ENCODE peak calls at places on chromosomes 16 and 17, in five cellular contexts. One of them, this sample, is unnamed. For H3K9me3, the result is how much of the 10 kb centered on the place peaks cover.

GRCh38 chr17:73494955-73495349 is 149.3 kb downstream of the SDK2 start:
- DNase-seq in iPS DF 6.9: no peak
- DNase-seq in AG04450: no peak
- DNase-seq in K562: no peak
- DNase-seq in transverse colon: no peak
- DNase-seq in this sample: no peak

GRCh38 chr16:85894266-85894665 is 4.7 kb upstream of the IRF8 start:
- DNase-seq in transverse colon: peak
- DNase-seq in iPS DF 6.9: no peak
- DNase-seq in AG04450: no peak
- DNase-seq in K562: no peak
- DNase-seq in this sample: peak

GRCh38 chr17:16439867-16440351 is 24.5 kb downstream of the TRPV2 start:
- DNase-seq in AG04450: no peak
- DNase-seq in transverse colon: no peak
- DNase-seq in K562: no peak
- DNase-seq in iPS DF 6.9: no peak
- DNase-seq in this sample: no peak

GRCh38 chr16:77211880-77212735 is 12.9 kb downstream of the SYCE1L start:
- DNase-seq in AG04450: no peak
- DNase-seq in transverse colon: peak
- DNase-seq in K562: peak
- DNase-seq in iPS DF 6.9: no peak
- DNase-seq in this sample: peak

GRCh38 chr16:54926166-54926838 is 4.4 kb upstream of the IRX5 start:
- DNase-seq in iPS DF 6.9: no peak
- DNase-seq in K562: no peak
- DNase-seq in AG04450: no peak
- DNase-seq in transverse colon: no peak
- DNase-seq in this sample: no peak

GRCh38 chr16:50169555-50170096 is 16.5 kb downstream of the TENT4B start:
- DNase-seq in iPS DF 6.9: no peak
- DNase-seq in transverse colon: no peak
- DNase-seq in AG04450: no peak
- DNase-seq in K562: no peak
- DNase-seq in this sample: no peak

GRCh38 chr16:23182675-23183485 is at the start of gene SCNN1G:
- DNase-seq in AG04450: no peak
- DNase-seq in K562: no peak
- DNase-seq in iPS DF 6.9: no peak
- DNase-seq in transverse colon: peak
- DNase-seq in this sample: no peak

GRCh38 chr17:77319211-77320031 is 178.7 kb downstream of the SEC14L1 start:
- DNase-seq in K562: peak
- DNase-seq in transverse colon: peak
- DNase-seq in iPS DF 6.9: no peak
- DNase-seq in AG04450: no peak
- DNase-seq in this sample: peak

GRCh38 chr16:22092143-22092933 is at the start of gene VWA3A:
- DNase-seq in AG04450: peak
- DNase-seq in K562: no peak
- DNase-seq in transverse colon: no peak
- DNase-seq in iPS DF 6.9: peak
- DNase-seq in this sample: no peak

GRCh38 chr17:80859004-80859941 is 132.4 kb upstream of the CHMP6 start:
- DNase-seq in iPS DF 6.9: no peak
- DNase-seq in AG04450: peak
- DNase-seq in transverse colon: peak
- DNase-seq in K562: no peak
- DNase-seq in this sample: peak

GRCh38 chr17:64540118-64540776 is 33.5 kb downstream of the CEP95 start:
- DNase-seq in iPS DF 6.9: no peak
- DNase-seq in AG04450: no peak
- DNase-seq in K562: no peak
- DNase-seq in transverse colon: no peak
- DNase-seq in this sample: no peak

GRCh38 chr17:37478187-37478586 is 11.5 kb upstream of the DUSP14 start:
- DNase-seq in AG04450: no peak
- DNase-seq in iPS DF 6.9: no peak
- DNase-seq in transverse colon: no peak
- DNase-seq in K562: no peak
- DNase-seq in this sample: no peak

GRCh38 chr17:70207184-70207583 is 37.9 kb downstream of the KCNJ2 start:
- DNase-seq in transverse colon: no peak
- DNase-seq in iPS DF 6.9: no peak
- DNase-seq in AG04450: no peak
- DNase-seq in K562: no peak
- DNase-seq in this sample: no peak

GRCh38 chr16:80804451-80805383 is at the start of gene CDYL2:
- DNase-seq in iPS DF 6.9: no peak
- DNase-seq in AG04450: no peak
- DNase-seq in transverse colon: peak
- DNase-seq in K562: peak
- DNase-seq in this sample: peak

GRCh38 chr16:60166111-60166510 is 1432.0 kb upstream of the GOT2 start:
- DNase-seq in AG04450: no peak
- DNase-seq in transverse colon: no peak
- DNase-seq in iPS DF 6.9: no peak
- DNase-seq in K562: no peak
- DNase-seq in this sample: no peak

GRCh38 chr17:1796800-1797199 is 32.9 kb downstream of the SMYD4 start:
- DNase-seq in K562: no peak
- DNase-seq in AG04450: no peak
- DNase-seq in transverse colon: no peak
- DNase-seq in iPS DF 6.9: no peak
- DNase-seq in this sample: no peak

GRCh38 chr17:81427446-81428120 is 32.3 kb downstream of the BAHCC1 start:
- DNase-seq in K562: no peak
- DNase-seq in AG04450: no peak
- DNase-seq in iPS DF 6.9: no peak
- DNase-seq in transverse colon: peak
- DNase-seq in this sample: peak

GRCh38 chr16:84737658-84738057 is 37.9 kb downstream of the USP10 start:
- DNase-seq in K562: no peak
- DNase-seq in AG04450: no peak
- DNase-seq in transverse colon: peak
- DNase-seq in iPS DF 6.9: no peak
- DNase-seq in this sample: no peak

GRCh38 chr17:72671034-72671433 is 421.5 kb downstream of the SLC39A11 start:
- DNase-seq in iPS DF 6.9: no peak
- DNase-seq in AG04450: no peak
- DNase-seq in transverse colon: no peak
- DNase-seq in K562: no peak
- DNase-seq in this sample: no peak

GRCh38 chr17:67999291-67999911 is 3.1 kb upstream of the C17orf58 start:
- DNase-seq in K562: no peak
- DNase-seq in iPS DF 6.9: no peak
- DNase-seq in AG04450: no peak
- DNase-seq in transverse colon: no peak
- DNase-seq in this sample: no peak

GRCh38 chr16:21610006-21610544 is 10.7 kb downstream of the METTL9 start:
- DNase-seq in transverse colon: no peak
- DNase-seq in AG04450: no peak
- DNase-seq in K562: no peak
- DNase-seq in iPS DF 6.9: no peak
- DNase-seq in this sample: no peak

GRCh38 chr16:23694707-23695373 is 16.2 kb downstream of the PLK1 start:
- DNase-seq in iPS DF 6.9: peak
- DNase-seq in AG04450: no peak
- DNase-seq in K562: no peak
- DNase-seq in transverse colon: no peak
- DNase-seq in this sample: no peak

GRCh38 chr17:11305524-11305923 is 64.5 kb downstream of the SHISA6 start:
- DNase-seq in AG04450: no peak
- DNase-seq in K562: no peak
- DNase-seq in iPS DF 6.9: no peak
- DNase-seq in transverse colon: no peak
- DNase-seq in this sample: no peak

GRCh38 chr17:43175213-43176118 is 4.5 kb downstream of the NBR1 start:
- DNase-seq in iPS DF 6.9: no peak
- DNase-seq in transverse colon: no peak
- DNase-seq in K562: no peak
- DNase-seq in AG04450: peak
- DNase-seq in this sample: no peak

GRCh38 chr17:17492085-17492484 is 4.1 kb downstream of the RASD1 start:
- DNase-seq in iPS DF 6.9: no peak
- DNase-seq in AG04450: no peak
- DNase-seq in K562: no peak
- DNase-seq in transverse colon: no peak
- DNase-seq in this sample: no peak

GRCh38 chr16:72794319-72794718 is 253.6 kb downstream of the ZFHX3 start:
- DNase-seq in iPS DF 6.9: no peak
- DNase-seq in transverse colon: no peak
- DNase-seq in AG04450: no peak
- DNase-seq in K562: no peak
- DNase-seq in this sample: no peak

GRCh38 chr17:76726231-76726765 is at the start of gene JMJD6:
- DNase-seq in K562: peak
- DNase-seq in transverse colon: peak
- DNase-seq in AG04450: peak
- DNase-seq in iPS DF 6.9: peak
- DNase-seq in this sample: peak

GRCh38 chr17:16975266-16975651 is 3.3 kb upstream of the TNFRSF13B start:
- DNase-seq in K562: no peak
- DNase-seq in transverse colon: no peak
- DNase-seq in iPS DF 6.9: no peak
- DNase-seq in AG04450: no peak
- DNase-seq in this sample: no peak

GRCh38 chr16:11627822-11628457 is 40.3 kb upstream of the SNN start:
- DNase-seq in transverse colon: no peak
- DNase-seq in K562: peak
- DNase-seq in AG04450: no peak
- DNase-seq in iPS DF 6.9: no peak
- DNase-seq in this sample: no peak

GRCh38 chr16:11133344-11133921 is 122.6 kb downstream of the SOCS1 start:
- DNase-seq in AG04450: peak
- DNase-seq in iPS DF 6.9: no peak
- DNase-seq in K562: peak
- DNase-seq in transverse colon: peak
- DNase-seq in this sample: peak

GRCh38 chr16:20944861-20945390 is 44.4 kb downstream of the LYRM1 start:
- DNase-seq in transverse colon: no peak
- DNase-seq in iPS DF 6.9: no peak
- DNase-seq in AG04450: no peak
- DNase-seq in K562: peak
- DNase-seq in this sample: no peak

GRCh38 chr17:79960788-79961522 is 74.7 kb downstream of the TBC1D16 start:
- DNase-seq in AG04450: no peak
- DNase-seq in transverse colon: no peak
- DNase-seq in K562: no peak
- DNase-seq in iPS DF 6.9: no peak
- DNase-seq in this sample: peak

GRCh38 chr16:53433509-53433908 is 762 bp upstream of the RBL2 start:
- DNase-seq in iPS DF 6.9: no peak
- DNase-seq in K562: no peak
- DNase-seq in transverse colon: no peak
- DNase-seq in AG04450: no peak
- DNase-seq in this sample: no peak

GRCh38 chr16:28974007-28974436 is 556 bp upstream of the SPNS1 start:
- DNase-seq in AG04450: peak
- DNase-seq in transverse colon: peak
- DNase-seq in K562: peak
- DNase-seq in iPS DF 6.9: no peak
- DNase-seq in this sample: no peak

GRCh38 chr17:61454095-61454931 is 2.1 kb downstream of the TBX4 start:
- DNase-seq in K562: no peak
- DNase-seq in AG04450: no peak
- DNase-seq in transverse colon: no peak
- DNase-seq in iPS DF 6.9: no peak
- DNase-seq in this sample: peak

GRCh38 chr17:61456688-61457225 is 4.5 kb downstream of the TBX4 start:
- DNase-seq in AG04450: no peak
- DNase-seq in K562: no peak
- DNase-seq in transverse colon: no peak
- DNase-seq in iPS DF 6.9: no peak
- DNase-seq in this sample: no peak

GRCh38 chr17:61453563-61453962 is 1.3 kb downstream of the TBX4 start:
- DNase-seq in transverse colon: no peak
- DNase-seq in iPS DF 6.9: no peak
- DNase-seq in AG04450: no peak
- DNase-seq in K562: no peak
- DNase-seq in this sample: no peak

GRCh38 chr17:61455754-61456681 is 3.8 kb downstream of the TBX4 start:
- DNase-seq in K562: no peak
- DNase-seq in iPS DF 6.9: no peak
- DNase-seq in AG04450: no peak
- DNase-seq in transverse colon: no peak
- DNase-seq in this sample: no peak

GRCh38 chr17:61454932-61455753 is 2.9 kb downstream of the TBX4 start:
- DNase-seq in AG04450: no peak
- DNase-seq in K562: no peak
- DNase-seq in iPS DF 6.9: no peak
- DNase-seq in transverse colon: no peak
- DNase-seq in this sample: peak
- H3K9me3 ChIP-seq in AG04450: under half
- H3K9me3 ChIP-seq in K562: under half
- H3K9me3 ChIP-seq in iPS DF 6.9: under half
- H3K9me3 ChIP-seq in transverse colon: under half
- H3K9me3 ChIP-seq in this sample: under half

DNA sequence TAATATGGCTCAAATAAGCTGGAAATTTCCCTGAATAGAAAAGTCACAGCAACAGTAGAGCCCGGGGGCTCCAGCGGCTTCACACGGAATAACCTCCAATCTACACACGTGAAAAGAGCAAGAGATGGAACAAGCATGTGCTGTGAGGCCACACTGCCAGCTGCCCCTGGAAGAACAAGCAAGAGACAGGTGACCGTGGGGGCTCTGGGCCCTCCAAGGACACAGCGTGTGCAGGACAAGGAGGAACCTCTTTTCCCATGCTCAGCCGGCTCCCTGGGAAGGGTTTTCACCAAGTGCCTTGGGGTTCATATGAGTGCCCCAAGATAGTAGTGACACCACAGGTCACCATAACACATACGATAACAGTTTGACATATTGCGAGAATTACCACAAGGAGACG is 110.2 kb upstream of the ZNF750 start:
- DNase-seq in K562: no peak
- DNase-seq in AG04450: no peak
- DNase-seq in transverse colon: no peak
- DNase-seq in iPS DF 6.9: no peak
- DNase-seq in this sample: peak
- H3K9me3 ChIP-seq in K562: under half
- H3K9me3 ChIP-seq in AG04450: under half
- H3K9me3 ChIP-seq in transverse colon: under half
- H3K9me3 ChIP-seq in iPS DF 6.9: under half
- H3K9me3 ChIP-seq in this sample: under half

GRCh38 chr17:5183410-5183793 is 8.3 kb downstream of the ZNF594 start:
- DNase-seq in transverse colon: no peak
- DNase-seq in K562: no peak
- DNase-seq in AG04450: no peak
- DNase-seq in iPS DF 6.9: no peak
- DNase-seq in this sample: no peak
- H3K9me3 ChIP-seq in transverse colon: half or more
- H3K9me3 ChIP-seq in K562: under half
- H3K9me3 ChIP-seq in AG04450: half or more
- H3K9me3 ChIP-seq in iPS DF 6.9: under half
- H3K9me3 ChIP-seq in this sample: half or more

GRCh38 chr16:81818514-81819304 is 39.6 kb downstream of the PLCG2 start:
- DNase-seq in AG04450: no peak
- DNase-seq in K562: no peak
- DNase-seq in transverse colon: no peak
- DNase-seq in iPS DF 6.9: no peak
- DNase-seq in this sample: no peak
- H3K9me3 ChIP-seq in AG04450: under half
- H3K9me3 ChIP-seq in K562: under half
- H3K9me3 ChIP-seq in transverse colon: under half
- H3K9me3 ChIP-seq in iPS DF 6.9: under half
- H3K9me3 ChIP-seq in this sample: under half

GRCh38 chr17:27078296-27078695 is 215.6 kb upstream of the WSB1 start:
- DNase-seq in iPS DF 6.9: no peak
- DNase-seq in K562: no peak
- DNase-seq in transverse colon: no peak
- DNase-seq in AG04450: no peak
- DNase-seq in this sample: no peak
- H3K9me3 ChIP-seq in iPS DF 6.9: under half
- H3K9me3 ChIP-seq in K562: under half
- H3K9me3 ChIP-seq in transverse colon: under half
- H3K9me3 ChIP-seq in AG04450: under half
- H3K9me3 ChIP-seq in this sample: under half

This sample was measured in right lobe of liver.